ENCODE peak calls at places on chromosomes 13 and 19, in ten cellular contexts. One of them, this sample, is unnamed.

GRCh38 chr13:37918116-37919100 is 48.8 kb upstream of the TRPC4 start:
- DNase-seq in lower lobe of right lung: no peak
- DNase-seq in GOT3: no peak
- DNase-seq in cardiac muscle cell: no peak
- DNase-seq in CD4-positive, alpha-beta T cell: no peak
- DNase-seq in astrocyte of the spinal cord: no peak
- DNase-seq in BE2C: no peak
- DNase-seq in stimulated activated CD4-positive, alpha-beta T cell treated with anti-CD3 and anti-CD28 coated beads, Interleukin-2, amount 100 ng/mL, for 48 hours: no peak
- DNase-seq in fibroblast of pulmonary artery: no peak
- DNase-seq in AG08396: no peak
- DNase-seq in this sample: no peak

GRCh38 chr13:97231118-97231831 is 9.1 kb downstream of the MBNL2 start:
- DNase-seq in CD4-positive, alpha-beta T cell: no peak
- DNase-seq in fibroblast of pulmonary artery: no peak
- DNase-seq in AG08396: no peak
- DNase-seq in BE2C: peak
- DNase-seq in cardiac muscle cell: no peak
- DNase-seq in astrocyte of the spinal cord: no peak
- DNase-seq in GOT3: no peak
- DNase-seq in lower lobe of right lung: no peak
- DNase-seq in stimulated activated CD4-positive, alpha-beta T cell treated with anti-CD3 and anti-CD28 coated beads, Interleukin-2, amount 100 ng/mL, for 48 hours: no peak
- DNase-seq in this sample: no peak

GRCh38 chr13:111957913-111958450 is 109.0 kb upstream of the SOX1 start:
- DNase-seq in fibroblast of pulmonary artery: no peak
- DNase-seq in cardiac muscle cell: no peak
- DNase-seq in GOT3: no peak
- DNase-seq in lower lobe of right lung: no peak
- DNase-seq in stimulated activated CD4-positive, alpha-beta T cell treated with anti-CD3 and anti-CD28 coated beads, Interleukin-2, amount 100 ng/mL, for 48 hours: no peak
- DNase-seq in astrocyte of the spinal cord: no peak
- DNase-seq in AG08396: no peak
- DNase-seq in CD4-positive, alpha-beta T cell: no peak
- DNase-seq in BE2C: no peak
- DNase-seq in this sample: no peak

GRCh38 chr13:112062619-112063308 is 4.2 kb upstream of the SOX1 start:
- DNase-seq in fibroblast of pulmonary artery: no peak
- DNase-seq in BE2C: no peak
- DNase-seq in astrocyte of the spinal cord: no peak
- DNase-seq in AG08396: no peak
- DNase-seq in lower lobe of right lung: no peak
- DNase-seq in CD4-positive, alpha-beta T cell: no peak
- DNase-seq in cardiac muscle cell: peak
- DNase-seq in GOT3: no peak
- DNase-seq in stimulated activated CD4-positive, alpha-beta T cell treated with anti-CD3 and anti-CD28 coated beads, Interleukin-2, amount 100 ng/mL, for 48 hours: no peak
- DNase-seq in this sample: no peak

GRCh38 chr19:19562665-19563347 is 24.7 kb downstream of the CILP2 start:
- DNase-seq in lower lobe of right lung: no peak
- DNase-seq in cardiac muscle cell: no peak
- DNase-seq in CD4-positive, alpha-beta T cell: no peak
- DNase-seq in fibroblast of pulmonary artery: no peak
- DNase-seq in astrocyte of the spinal cord: no peak
- DNase-seq in AG08396: no peak
- DNase-seq in BE2C: no peak
- DNase-seq in GOT3: no peak
- DNase-seq in stimulated activated CD4-positive, alpha-beta T cell treated with anti-CD3 and anti-CD28 coated beads, Interleukin-2, amount 100 ng/mL, for 48 hours: no peak
- DNase-seq in this sample: no peak

GRCh38 chr13:60047943-60048342 is 115.8 kb downstream of the DIAPH3 start:
- DNase-seq in stimulated activated CD4-positive, alpha-beta T cell treated with anti-CD3 and anti-CD28 coated beads, Interleukin-2, amount 100 ng/mL, for 48 hours: no peak
- DNase-seq in lower lobe of right lung: no peak
- DNase-seq in cardiac muscle cell: no peak
- DNase-seq in fibroblast of pulmonary artery: peak
- DNase-seq in astrocyte of the spinal cord: peak
- DNase-seq in BE2C: peak
- DNase-seq in GOT3: no peak
- DNase-seq in CD4-positive, alpha-beta T cell: no peak
- DNase-seq in AG08396: no peak
- DNase-seq in this sample: no peak

GRCh38 chr13:99392806-99393135 is 85.6 kb upstream of the GPR183 start:
- DNase-seq in fibroblast of pulmonary artery: no peak
- DNase-seq in CD4-positive, alpha-beta T cell: no peak
- DNase-seq in AG08396: no peak
- DNase-seq in astrocyte of the spinal cord: no peak
- DNase-seq in BE2C: no peak
- DNase-seq in lower lobe of right lung: no peak
- DNase-seq in cardiac muscle cell: no peak
- DNase-seq in GOT3: no peak
- DNase-seq in stimulated activated CD4-positive, alpha-beta T cell treated with anti-CD3 and anti-CD28 coated beads, Interleukin-2, amount 100 ng/mL, for 48 hours: no peak
- DNase-seq in this sample: no peak

GRCh38 chr19:51729781-51730180 is 6.0 kb upstream of the HAS1 start:
- DNase-seq in BE2C: no peak
- DNase-seq in stimulated activated CD4-positive, alpha-beta T cell treated with anti-CD3 and anti-CD28 coated beads, Interleukin-2, amount 100 ng/mL, for 48 hours: no peak
- DNase-seq in GOT3: no peak
- DNase-seq in cardiac muscle cell: no peak
- DNase-seq in CD4-positive, alpha-beta T cell: no peak
- DNase-seq in fibroblast of pulmonary artery: peak
- DNase-seq in AG08396: no peak
- DNase-seq in astrocyte of the spinal cord: no peak
- DNase-seq in lower lobe of right lung: no peak
- DNase-seq in this sample: no peak

GRCh38 chr13:39379118-39379517 is 223.9 kb downstream of the LHFPL6 start:
- DNase-seq in AG08396: no peak
- DNase-seq in cardiac muscle cell: no peak
- DNase-seq in GOT3: no peak
- DNase-seq in fibroblast of pulmonary artery: no peak
- DNase-seq in BE2C: no peak
- DNase-seq in lower lobe of right lung: no peak
- DNase-seq in stimulated activated CD4-positive, alpha-beta T cell treated with anti-CD3 and anti-CD28 coated beads, Interleukin-2, amount 100 ng/mL, for 48 hours: no peak
- DNase-seq in astrocyte of the spinal cord: no peak
- DNase-seq in CD4-positive, alpha-beta T cell: no peak
- DNase-seq in this sample: no peak

GRCh38 chr13:35992964-35993363 is 138.2 kb downstream of the DCLK1 start:
- DNase-seq in fibroblast of pulmonary artery: peak
- DNase-seq in GOT3: no peak
- DNase-seq in BE2C: no peak
- DNase-seq in stimulated activated CD4-positive, alpha-beta T cell treated with anti-CD3 and anti-CD28 coated beads, Interleukin-2, amount 100 ng/mL, for 48 hours: no peak
- DNase-seq in cardiac muscle cell: no peak
- DNase-seq in CD4-positive, alpha-beta T cell: no peak
- DNase-seq in astrocyte of the spinal cord: no peak
- DNase-seq in AG08396: no peak
- DNase-seq in lower lobe of right lung: no peak
- DNase-seq in this sample: no peak

GRCh38 chr19:1265611-1266115 is 3.5 kb upstream of the CIRBP start:
- DNase-seq in CD4-positive, alpha-beta T cell: no peak
- DNase-seq in stimulated activated CD4-positive, alpha-beta T cell treated with anti-CD3 and anti-CD28 coated beads, Interleukin-2, amount 100 ng/mL, for 48 hours: no peak
- DNase-seq in cardiac muscle cell: no peak
- DNase-seq in lower lobe of right lung: peak
- DNase-seq in AG08396: peak
- DNase-seq in fibroblast of pulmonary artery: peak
- DNase-seq in BE2C: peak
- DNase-seq in astrocyte of the spinal cord: peak
- DNase-seq in GOT3: peak
- DNase-seq in this sample: no peak

GRCh38 chr13:49954674-49955455 is 18.7 kb upstream of the SPRYD7 start:
- DNase-seq in GOT3: no peak
- DNase-seq in CD4-positive, alpha-beta T cell: no peak
- DNase-seq in astrocyte of the spinal cord: no peak
- DNase-seq in BE2C: no peak
- DNase-seq in lower lobe of right lung: no peak
- DNase-seq in AG08396: no peak
- DNase-seq in stimulated activated CD4-positive, alpha-beta T cell treated with anti-CD3 and anti-CD28 coated beads, Interleukin-2, amount 100 ng/mL, for 48 hours: no peak
- DNase-seq in fibroblast of pulmonary artery: no peak
- DNase-seq in cardiac muscle cell: no peak
- DNase-seq in this sample: no peak

GRCh38 chr13:112097770-112098169 is 30.8 kb downstream of the SOX1 start:
- DNase-seq in stimulated activated CD4-positive, alpha-beta T cell treated with anti-CD3 and anti-CD28 coated beads, Interleukin-2, amount 100 ng/mL, for 48 hours: no peak
- DNase-seq in GOT3: no peak
- DNase-seq in lower lobe of right lung: no peak
- DNase-seq in AG08396: no peak
- DNase-seq in fibroblast of pulmonary artery: no peak
- DNase-seq in BE2C: no peak
- DNase-seq in cardiac muscle cell: no peak
- DNase-seq in astrocyte of the spinal cord: no peak
- DNase-seq in CD4-positive, alpha-beta T cell: no peak
- DNase-seq in this sample: no peak

GRCh38 chr13:31629085-31629785 is 110.1 kb upstream of the RXFP2 start:
- DNase-seq in BE2C: no peak
- DNase-seq in lower lobe of right lung: no peak
- DNase-seq in fibroblast of pulmonary artery: peak
- DNase-seq in AG08396: no peak
- DNase-seq in stimulated activated CD4-positive, alpha-beta T cell treated with anti-CD3 and anti-CD28 coated beads, Interleukin-2, amount 100 ng/mL, for 48 hours: no peak
- DNase-seq in cardiac muscle cell: no peak
- DNase-seq in astrocyte of the spinal cord: peak
- DNase-seq in GOT3: no peak
- DNase-seq in CD4-positive, alpha-beta T cell: no peak
- DNase-seq in this sample: no peak

GRCh38 chr19:5294403-5295160 is 46.0 kb downstream of the PTPRS start:
- DNase-seq in BE2C: no peak
- DNase-seq in CD4-positive, alpha-beta T cell: no peak
- DNase-seq in cardiac muscle cell: no peak
- DNase-seq in lower lobe of right lung: no peak
- DNase-seq in stimulated activated CD4-positive, alpha-beta T cell treated with anti-CD3 and anti-CD28 coated beads, Interleukin-2, amount 100 ng/mL, for 48 hours: no peak
- DNase-seq in GOT3: no peak
- DNase-seq in astrocyte of the spinal cord: no peak
- DNase-seq in AG08396: no peak
- DNase-seq in fibroblast of pulmonary artery: no peak
- DNase-seq in this sample: no peak

GRCh38 chr19:29475469-29475868 is 50.3 kb upstream of the VSTM2B start:
- DNase-seq in stimulated activated CD4-positive, alpha-beta T cell treated with anti-CD3 and anti-CD28 coated beads, Interleukin-2, amount 100 ng/mL, for 48 hours: no peak
- DNase-seq in GOT3: no peak
- DNase-seq in lower lobe of right lung: no peak
- DNase-seq in cardiac muscle cell: no peak
- DNase-seq in fibroblast of pulmonary artery: no peak
- DNase-seq in AG08396: no peak
- DNase-seq in CD4-positive, alpha-beta T cell: no peak
- DNase-seq in BE2C: no peak
- DNase-seq in astrocyte of the spinal cord: no peak
- DNase-seq in this sample: no peak

GRCh38 chr13:60318186-60318585 is 78.8 kb upstream of the TDRD3 start:
- DNase-seq in BE2C: no peak
- DNase-seq in AG08396: no peak
- DNase-seq in GOT3: no peak
- DNase-seq in astrocyte of the spinal cord: no peak
- DNase-seq in cardiac muscle cell: no peak
- DNase-seq in stimulated activated CD4-positive, alpha-beta T cell treated with anti-CD3 and anti-CD28 coated beads, Interleukin-2, amount 100 ng/mL, for 48 hours: no peak
- DNase-seq in fibroblast of pulmonary artery: no peak
- DNase-seq in lower lobe of right lung: no peak
- DNase-seq in CD4-positive, alpha-beta T cell: no peak
- DNase-seq in this sample: no peak

GRCh38 chr13:90787007-90787406 is 560.5 kb upstream of the MIR17HG start:
- DNase-seq in lower lobe of right lung: no peak
- DNase-seq in stimulated activated CD4-positive, alpha-beta T cell treated with anti-CD3 and anti-CD28 coated beads, Interleukin-2, amount 100 ng/mL, for 48 hours: no peak
- DNase-seq in astrocyte of the spinal cord: no peak
- DNase-seq in fibroblast of pulmonary artery: peak
- DNase-seq in cardiac muscle cell: no peak
- DNase-seq in CD4-positive, alpha-beta T cell: no peak
- DNase-seq in GOT3: no peak
- DNase-seq in BE2C: no peak
- DNase-seq in AG08396: no peak
- DNase-seq in this sample: no peak

This sample was measured in left lung.